ENCODE peak calls at places on chromosomes 11 and 22, in five cellular contexts. T is lung, X is GM23248, M is body of pancreas, W is K562. C is an unnamed sample. For H3K27me3 and H3K4me1, the result is how much of the 10 kb centered on the place peaks cover.

GRCh38 chr11:19199037-19199436 is 2.7 kb downstream of the CSRP3 start:
- DNase-seq in W (no peak), X (no peak), T (no peak), M (no peak), C (no peak)

GRCh38 chr11:2589538-2589934 is 110.3 kb downstream of the KCNQ1OT1 start:
- DNase-seq in X (no peak), W (no peak), T (no peak), M (peak), C (no peak)

GRCh38 chr22:41913040-41913719 is 1.7 kb downstream of the SHISA8 start:
- DNase-seq in T (no peak), M (no peak), X (no peak), W (no peak), C (no peak)

GRCh38 chr11:61359541-61359940 is 2.1 kb downstream of the CYB561A3 start:
- DNase-seq in T (no peak), M (no peak), X (no peak), W (no peak), C (no peak)

GRCh38 chr11:100562102-100562501 is 125.0 kb upstream of the ARHGAP42 start:
- DNase-seq in T (no peak), M (peak), X (peak), W (no peak), C (peak)

GRCh38 chr11:128328955-128329551 is 258.3 kb downstream of the ETS1 start:
- DNase-seq in T (no peak), X (no peak), W (no peak), M (no peak), C (no peak)

GRCh38 chr11:1126491-1126926 is 31.2 kb upstream of the MUC5AC start:
- DNase-seq in M (no peak), X (no peak), W (no peak), T (no peak), C (no peak)

GRCh38 chr22:37545703-37546435 is 14.4 kb upstream of the CDC42EP1 start:
- DNase-seq in W (peak), T (peak), X (peak), M (peak), C (peak)

GRCh38 chr11:126615819-126616218 is 260.3 kb downstream of the ST3GAL4 start:
- DNase-seq in T (no peak), X (no peak), M (no peak), W (no peak), C (no peak)

GRCh38 chr22:41177040-41177625 is 28.0 kb upstream of the L3MBTL2 start:
- DNase-seq in W (no peak), X (no peak), T (no peak), M (peak), C (no peak)

GRCh38 chr11:34860518-34860917 is 55.7 kb downstream of the APIP start:
- DNase-seq in T (no peak), X (no peak), W (no peak), M (no peak), C (no peak)

GRCh38 chr22:50620861-50621490 is 7.0 kb downstream of the ARSA start:
- DNase-seq in T (no peak), W (no peak), M (no peak), X (peak), C (no peak)

GRCh38 chr11:72789493-72790131 is 4.2 kb downstream of the STARD10 start:
- DNase-seq in M (no peak), W (no peak), X (peak), T (no peak), C (peak)

GRCh38 chr11:72793081-72793451 is 781 bp downstream of the STARD10 start:
- DNase-seq in T (no peak), X (no peak), W (no peak), M (no peak), C (no peak)

GRCh38 chr11:72788250-72788649 is 5.6 kb downstream of the STARD10 start:
- DNase-seq in X (no peak), T (no peak), W (no peak), M (no peak), C (peak)

GRCh38 chr11:72793452-72794367 is at the start of gene STARD10:
- DNase-seq in M (peak), W (peak), X (peak), T (peak), C (peak)

DNA sequence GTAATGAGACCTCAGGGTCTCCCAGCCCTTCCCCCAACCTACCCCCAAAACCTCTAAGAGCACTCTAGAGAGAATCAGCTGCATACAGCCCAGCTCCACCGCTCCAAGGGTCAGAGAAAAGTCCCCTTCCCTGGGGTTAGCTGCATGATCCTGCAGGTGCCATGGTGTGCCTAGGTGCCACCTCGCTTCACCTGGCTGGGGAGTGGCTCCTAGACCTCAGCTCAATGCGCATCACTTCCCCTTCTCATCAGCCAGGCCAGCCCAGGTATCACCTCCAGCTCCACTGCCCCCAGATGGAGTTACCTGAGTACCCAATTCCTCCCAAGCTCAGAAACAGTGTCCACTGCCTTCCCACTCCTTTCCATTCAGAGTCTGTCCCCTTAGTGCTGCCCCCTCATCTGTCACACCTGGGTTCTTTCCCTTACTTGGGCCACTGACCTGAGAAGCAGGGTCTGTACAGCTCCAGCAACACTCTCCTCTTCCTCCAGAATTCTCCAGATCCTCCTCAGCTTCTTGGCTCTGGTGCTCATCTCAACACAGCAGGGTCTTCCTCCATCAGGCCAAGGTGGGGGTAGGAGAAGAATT is 1.3 kb downstream of the STARD10 start:
- DNase-seq in M (no peak), T (no peak), W (no peak), X (no peak), C (no peak)
- H3K4me3 ChIP-seq in M (no peak), T (no peak), W (no peak), X (no peak), C (no peak)

DNA sequence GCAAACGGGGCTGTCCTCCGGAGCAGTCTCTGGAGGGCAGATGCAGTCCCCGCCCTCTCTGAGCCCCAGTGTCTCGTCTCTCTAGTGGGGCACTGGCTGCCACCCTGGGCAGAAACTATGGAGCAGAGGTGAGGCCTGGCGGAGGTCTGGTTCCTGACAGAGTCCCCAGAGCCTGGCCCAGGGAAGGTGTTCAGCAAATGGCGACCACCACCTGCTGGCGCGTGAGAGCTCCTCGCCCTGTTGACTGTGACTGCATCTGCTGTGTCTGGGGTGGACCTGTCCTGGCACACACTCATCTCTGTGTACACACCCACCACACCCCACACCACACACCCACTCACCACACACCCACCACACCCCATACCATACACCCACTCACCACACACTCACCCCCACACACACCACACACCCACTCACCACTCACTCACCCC is 18.3 kb upstream of the TTLL12 start:
- DNase-seq in W (no peak), M (no peak), X (no peak), T (no peak), C (no peak)
- H3K27me3 ChIP-seq in W (under half), M (under half), X (under half), T (under half), C (under half)

GRCh38 chr22:36419177-36419911 is 31.6 kb upstream of the MYH9 start:
- DNase-seq in M (peak), W (peak), T (peak), X (peak), C (peak)
- H3K4me1 ChIP-seq in M (under half), W (under half), T (under half), X (under half), C (under half)

GRCh38 chr22:17198188-17199130 is 20.8 kb downstream of the ADA2 start:
- DNase-seq in W (peak), M (no peak), T (no peak), X (peak), C (no peak)
- H3K4me3 ChIP-seq in W (no peak), M (no peak), T (no peak), X (peak), C (peak)

DNA sequence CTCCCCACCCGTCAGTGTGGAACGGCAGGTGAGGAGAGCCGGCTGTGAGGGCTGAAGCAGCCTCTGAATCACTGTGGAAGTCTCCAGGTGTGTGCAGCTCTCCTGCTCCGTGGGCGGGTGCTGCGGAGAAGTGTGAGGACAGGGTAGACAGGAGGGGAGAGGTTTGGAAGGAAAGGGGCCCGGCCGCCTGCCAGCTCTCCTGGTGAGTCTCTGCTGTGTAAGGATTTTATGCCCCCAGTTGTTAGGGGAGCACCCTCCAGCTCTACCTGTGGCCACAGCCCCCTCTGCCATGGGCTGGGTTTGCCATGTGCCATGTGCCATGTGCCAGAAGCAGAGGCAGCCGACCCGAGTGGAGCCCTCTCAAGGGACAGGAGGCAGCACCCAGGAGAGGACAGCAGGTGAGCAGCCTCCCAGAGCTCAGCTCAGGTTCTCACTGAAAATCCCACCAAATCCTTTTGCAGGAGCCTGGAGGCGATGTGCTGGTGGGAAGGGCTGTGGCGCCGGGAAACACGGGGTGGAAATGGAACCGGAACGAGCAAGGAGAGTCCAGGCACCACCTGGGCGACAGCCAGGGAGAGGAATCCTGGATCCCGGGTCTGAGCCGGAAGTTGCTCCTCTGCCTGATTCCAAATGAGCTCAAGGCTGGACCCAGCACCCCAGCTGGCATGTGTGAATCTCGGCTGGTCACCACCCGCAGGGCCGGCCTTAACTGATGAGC is 804.4 kb downstream of the BRD1 start:
- DNase-seq in M (no peak), T (no peak), W (no peak), X (no peak), C (no peak)
- H3K27me3 ChIP-seq in M (under half), T (under half), W (under half), X (under half), C (under half)

C was measured in adipocyte.